ENCODE peak calls at places on chromosomes 5 and 9, in four cellular contexts. P is PC-9, Y is SK-N-SH, W is heart right ventricle. H is an unnamed sample.

GRCh38 chr9:75133396-75133795 is 45.1 kb downstream of the OSTF1 start:
- DNase-seq in P (no peak), Y (no peak), W (no peak), H (no peak)

GRCh38 chr5:147869112-147869511 is 9.4 kb upstream of the SCGB3A2 start:
- DNase-seq in P (no peak), Y (no peak), W (no peak), H (no peak)

GRCh38 chr5:110441035-110441434 is 285.4 kb downstream of the TMEM232 start:
- DNase-seq in P (no peak), Y (peak), W (no peak), H (no peak)

GRCh38 chr5:52928664-52929063 is 60.5 kb upstream of the ITGA2 start:
- DNase-seq in P (no peak), Y (no peak), W (no peak), H (no peak)

GRCh38 chr9:3863114-3863528 is 337.3 kb upstream of the RFX3 start:
- DNase-seq in P (peak), Y (peak), W (no peak), H (no peak)

GRCh38 chr5:4018007-4018406 is 422.4 kb downstream of the IRX1 start:
- DNase-seq in P (no peak), Y (no peak), W (no peak), H (no peak)

GRCh38 chr5:86143837-86144236 is 473.9 kb upstream of the COX7C start:
- DNase-seq in P (no peak), Y (no peak), W (peak), H (no peak)

GRCh38 chr9:81649475-81649874 is 39.9 kb downstream of the TLE1 start:
- DNase-seq in P (no peak), Y (no peak), W (no peak), H (no peak)

GRCh38 chr9:4967521-4967920 is 17.6 kb upstream of the JAK2 start:
- DNase-seq in P (no peak), Y (no peak), W (no peak), H (no peak)

GRCh38 chr9:113355197-113355596 is 5.9 kb downstream of the BSPRY start:
- DNase-seq in P (no peak), Y (no peak), W (no peak), H (no peak)

GRCh38 chr9:68562456-68562855 is 21.8 kb upstream of the TMEM252 start:
- DNase-seq in P (no peak), Y (no peak), W (no peak), H (no peak)

GRCh38 chr5:127369772-127370171 is 79.2 kb downstream of the MEGF10 start:
- DNase-seq in P (no peak), Y (no peak), W (no peak), H (no peak)

GRCh38 chr5:66904189-66904588 is 292.4 kb downstream of the CD180 start:
- DNase-seq in P (no peak), Y (no peak), W (no peak), H (no peak)

GRCh38 chr5:41410737-41411136 is 99.7 kb downstream of the PLCXD3 start:
- DNase-seq in P (no peak), Y (no peak), W (no peak), H (no peak)

GRCh38 chr9:77647659-77648457 is at the start of gene GNA14:
- DNase-seq in P (no peak), Y (no peak), W (peak), H (no peak)

GRCh38 chr9:114771901-114772300 is 33.9 kb downstream of the TNFSF15 start:
- DNase-seq in P (no peak), Y (no peak), W (no peak), H (no peak)

GRCh38 chr5:83711982-83712601 is 8.6 kb downstream of the HAPLN1 start:
- DNase-seq in P (peak), Y (peak), W (no peak), H (no peak)

GRCh38 chr9:2872307-2872940 is 28.5 kb upstream of the PUM3 start:
- DNase-seq in P (no peak), Y (peak), W (no peak), H (peak)

GRCh38 chr9:124894741-124895170 is 32.8 kb downstream of the ARPC5L start:
- DNase-seq in P (no peak), Y (no peak), W (no peak), H (no peak)

GRCh38 chr5:57598756-57599155 is 116.1 kb upstream of the ACTBL2 start:
- DNase-seq in P (peak), Y (no peak), W (no peak), H (peak)

GRCh38 chr9:18349530-18349929 is 124.4 kb upstream of the ADAMTSL1 start:
- DNase-seq in P (no peak), Y (no peak), W (no peak), H (no peak)

GRCh38 chr5:154334406-154335041 is 111.3 kb upstream of the SAP30L start:
- DNase-seq in P (no peak), Y (no peak), W (no peak), H (no peak)

GRCh38 chr5:85931220-85931619 is 686.5 kb upstream of the COX7C start:
- DNase-seq in P (no peak), Y (no peak), W (no peak), H (no peak)

GRCh38 chr9:94801685-94802084 is 75.2 kb downstream of the AOPEP start:
- DNase-seq in P (no peak), Y (no peak), W (no peak), H (no peak)

GRCh38 chr9:105242557-105242956 is 1.9 kb upstream of the SLC44A1 start:
- DNase-seq in P (no peak), Y (no peak), W (no peak), H (no peak)

GRCh38 chr5:93830893-93831292 is 89.5 kb upstream of the POU5F2 start:
- DNase-seq in P (no peak), Y (no peak), W (no peak), H (no peak)

GRCh38 chr5:114402206-114402605 is 40.3 kb downstream of the KCNN2 start:
- DNase-seq in P (no peak), Y (no peak), W (no peak), H (no peak)
- H3K27ac ChIP-seq in P (no peak), Y (no peak), W (no peak), H (no peak)

DNA sequence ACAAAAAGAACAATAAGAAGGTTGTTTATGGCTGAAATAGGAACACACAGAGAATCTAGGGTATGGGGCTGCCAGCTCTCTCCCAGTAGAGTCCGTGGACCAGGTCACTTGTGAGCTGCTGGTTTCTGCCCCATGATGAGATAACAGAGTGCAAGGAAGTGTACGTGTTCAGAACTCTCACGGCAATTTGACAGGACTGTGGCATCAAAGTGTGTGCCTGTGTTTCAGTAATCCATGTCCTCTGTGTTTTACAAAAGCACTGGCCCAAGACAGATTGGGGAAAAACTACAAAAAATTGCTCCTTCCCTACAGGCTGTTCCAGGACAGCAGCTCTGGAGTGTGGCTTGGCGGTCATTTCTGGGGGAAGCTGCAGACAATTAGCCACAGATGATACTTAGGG is 184.6 kb downstream of the AUH start:
- DNase-seq in P (no peak), Y (no peak), W (no peak), H (no peak)
- H3K27ac ChIP-seq in P (no peak), Y (no peak), W (no peak), H (peak)

GRCh38 chr5:143635888-143636287 is 176.1 kb upstream of the HMHB1 start:
- DNase-seq in P (no peak), Y (no peak), W (no peak), H (no peak)
- H3K27ac ChIP-seq in P (no peak), Y (no peak), W (no peak), H (no peak)

GRCh38 chr9:129340427-129341196 is 162.6 kb upstream of the IER5L start:
- DNase-seq in P (no peak), Y (peak), W (no peak), H (no peak)

GRCh38 chr9:129337287-129338140 is 159.5 kb upstream of the IER5L start:
- DNase-seq in P (no peak), Y (no peak), W (no peak), H (no peak)

GRCh38 chr9:129338701-129339445 is 160.8 kb upstream of the IER5L start:
- DNase-seq in P (no peak), Y (no peak), W (no peak), H (no peak)

GRCh38 chr9:129341197-129341990 is 163.3 kb upstream of the IER5L start:
- DNase-seq in P (no peak), Y (no peak), W (no peak), H (no peak)

GRCh38 chr9:129339539-129340157 is 161.6 kb upstream of the IER5L start:
- DNase-seq in P (no peak), Y (no peak), W (no peak), H (no peak)
- H3K27ac ChIP-seq in P (no peak), Y (no peak), W (no peak), H (no peak)

DNA sequence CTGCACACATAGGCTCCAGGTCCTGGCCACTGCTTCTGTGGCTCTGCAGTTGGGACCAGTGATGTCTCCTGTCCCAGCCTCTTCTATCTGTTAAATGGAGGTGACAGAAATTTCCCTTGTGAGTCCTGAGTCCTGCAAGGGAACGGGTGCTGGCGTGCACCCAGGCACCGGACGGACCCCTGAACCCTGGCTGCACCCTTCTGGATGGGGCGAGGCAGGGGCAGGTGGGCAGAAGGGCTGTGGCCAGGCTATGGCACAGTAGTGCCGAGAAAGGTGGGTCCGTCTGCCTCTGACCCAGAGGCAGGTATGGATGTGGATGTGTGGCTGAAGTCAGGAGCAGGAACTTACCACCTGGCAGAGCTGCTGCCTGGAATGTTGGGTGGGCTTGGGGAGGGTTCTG is 81.9 kb downstream of the COL5A1 start:
- DNase-seq in P (no peak), Y (no peak), W (peak), H (no peak)
- H3K27ac ChIP-seq in P (no peak), Y (no peak), W (no peak), H (no peak)